ENCODE peak calls at places on chromosome 3, in seven cellular contexts. T is IMR-90, F is neuronal stem cell, Z is mesendoderm, B is H9, K is trophoblast cell, Q is H1. O is an unnamed sample.

GRCh38 chr3:52245322-52246263 is at the start of gene PPM1M:
- DNase-seq in T (peak), F (peak), Z (peak), B (peak), K (peak), Q (no peak), O (peak)

GRCh38 chr3:154956815-154957214 is 123.3 kb upstream of the MME start:
- DNase-seq in T (no peak), F (no peak), Z (no peak), B (no peak), K (no peak), Q (no peak), O (no peak)

GRCh38 chr3:174439621-174440349 is 419.3 kb upstream of the NAALADL2 start:
- DNase-seq in T (peak), F (no peak), Z (peak), B (no peak), K (peak), Q (no peak), O (peak)

GRCh38 chr3:49124991-49125670 is 4.5 kb upstream of the USP19 start:
- DNase-seq in T (peak), F (no peak), Z (peak), B (no peak), K (no peak), Q (no peak), O (no peak)

GRCh38 chr3:156741935-156742334 is 67.5 kb downstream of the TIPARP start:
- DNase-seq in T (no peak), F (no peak), Z (no peak), B (no peak), K (no peak), Q (no peak), O (no peak)

GRCh38 chr3:8482960-8483665 is 18.5 kb upstream of the LMCD1 start:
- DNase-seq in T (peak), F (no peak), Z (no peak), B (no peak), K (peak), Q (no peak), O (peak)

GRCh38 chr3:114223146-114223545 is 14.2 kb downstream of the ZNF80 start:
- DNase-seq in T (no peak), F (no peak), Z (no peak), B (no peak), K (no peak), Q (no peak), O (no peak)

GRCh38 chr3:175386630-175387029 is 527.5 kb downstream of the NAALADL2 start:
- DNase-seq in T (peak), F (no peak), Z (peak), B (no peak), K (peak), Q (no peak), O (peak)

GRCh38 chr3:114442251-114442650 is 148.4 kb downstream of the TIGIT start:
- DNase-seq in T (peak), F (no peak), Z (no peak), B (no peak), K (peak), Q (no peak), O (peak)

GRCh38 chr3:25378912-25379311 is 49.2 kb upstream of the RARB start:
- DNase-seq in T (no peak), F (no peak), Z (no peak), B (no peak), K (no peak), Q (no peak), O (no peak)

GRCh38 chr3:129576514-129577345 is 29.7 kb downstream of the PLXND1 start:
- DNase-seq in T (no peak), F (no peak), Z (no peak), B (no peak), K (no peak), Q (no peak), O (peak)

GRCh38 chr3:187318819-187319616 is 27.5 kb upstream of the MASP1 start:
- DNase-seq in T (peak), F (peak), Z (peak), B (peak), K (peak), Q (no peak), O (peak)

GRCh38 chr3:37218206-37218605 is 43.8 kb upstream of the LRRFIP2 start:
- DNase-seq in T (no peak), F (no peak), Z (no peak), B (no peak), K (no peak), Q (no peak), O (no peak)

GRCh38 chr3:46955801-46956259 is 20.7 kb downstream of the CCDC12 start:
- DNase-seq in T (peak), F (no peak), Z (no peak), B (no peak), K (no peak), Q (no peak), O (peak)

GRCh38 chr3:113035387-113035982 is 44.7 kb downstream of the GTPBP8 start:
- DNase-seq in T (peak), F (peak), Z (peak), B (peak), K (peak), Q (no peak), O (peak)

DNA sequence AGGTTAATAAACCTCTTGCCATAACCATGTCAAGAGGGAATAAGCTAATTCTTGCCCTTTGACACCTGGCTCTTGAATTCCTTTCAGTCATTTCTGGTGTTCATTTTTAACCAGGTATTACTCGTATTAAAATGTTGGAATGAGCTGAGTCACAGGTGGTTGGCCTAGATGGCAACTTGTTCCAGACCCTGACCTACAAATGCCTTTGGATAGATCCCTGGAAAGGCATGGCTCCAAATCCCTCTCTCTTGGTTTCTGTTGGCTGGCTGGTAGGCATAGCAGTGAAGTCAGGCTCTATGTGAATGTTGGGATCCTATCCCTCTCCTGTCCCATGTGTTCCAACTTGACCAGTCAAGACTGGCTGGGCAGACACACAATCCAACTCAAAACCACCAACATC is 277.1 kb upstream of the PROK2 start:
- DNase-seq in T (no peak), F (no peak), Z (no peak), B (no peak), K (no peak), Q (no peak), O (no peak)
- H3K18ac ChIP-seq in T (no peak), F (no peak), Z (no peak), B (no peak), K (no peak), Q (no peak), O (no peak)

GRCh38 chr3:123149525-123149924 is 52.2 kb upstream of the SEC22A start:
- DNase-seq in T (no peak), F (no peak), Z (no peak), B (no peak), K (no peak), Q (no peak), O (no peak)

GRCh38 chr3:123150449-123150954 is 51.2 kb upstream of the SEC22A start:
- DNase-seq in T (no peak), F (no peak), Z (peak), B (peak), K (no peak), Q (no peak), O (no peak)

GRCh38 chr3:123148772-123149171 is 53.0 kb upstream of the SEC22A start:
- DNase-seq in T (no peak), F (no peak), Z (no peak), B (no peak), K (no peak), Q (no peak), O (no peak)

GRCh38 chr3:123151251-123151705 is 50.5 kb upstream of the SEC22A start:
- DNase-seq in T (no peak), F (no peak), Z (no peak), B (peak), K (no peak), Q (no peak), O (no peak)

GRCh38 chr3:123147754-123148535 is 53.8 kb upstream of the SEC22A start:
- DNase-seq in T (no peak), F (no peak), Z (no peak), B (no peak), K (no peak), Q (no peak), O (no peak)
- H3K4ac ChIP-seq in T (no peak), F (no peak), Z (no peak), B (no peak), K (no peak), Q (no peak), O (no peak)

GRCh38 chr3:143851331-143852017 is 3.2 kb upstream of the SLC9A9 start:
- DNase-seq in T (no peak), F (no peak), Z (peak), B (no peak), K (no peak), Q (no peak), O (no peak)
- H3K27ac ChIP-seq in T (no peak), F (no peak), Z (no peak), B (no peak), K (no peak), Q (no peak), O (no peak)

DNA sequence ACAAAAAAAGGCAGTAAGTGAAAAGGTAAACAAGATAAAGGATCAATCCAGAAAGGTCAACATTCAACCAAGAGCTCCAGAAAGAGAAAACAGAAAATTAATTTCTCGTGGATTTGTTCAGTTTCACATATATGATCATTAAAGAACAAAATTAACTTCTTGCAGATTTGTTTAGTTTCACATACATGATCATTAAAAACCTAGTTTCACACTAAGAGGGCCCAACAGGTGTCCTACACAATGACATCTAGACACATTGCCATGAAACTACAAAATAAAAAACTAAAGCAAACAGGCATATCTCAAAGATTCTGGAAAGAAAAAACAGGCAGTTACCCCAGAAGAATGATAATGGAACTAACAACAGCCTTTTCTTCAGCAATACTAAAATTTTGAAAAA is 22.1 kb downstream of the PHC3 start:
- DNase-seq in T (no peak), F (no peak), Z (no peak), B (no peak), K (no peak), Q (no peak), O (no peak)
- H3K18ac ChIP-seq in T (no peak), F (no peak), Z (no peak), B (no peak), K (no peak), Q (no peak), O (no peak)

GRCh38 chr3:192575879-192576506 is 151.3 kb downstream of the FGF12 start:
- DNase-seq in T (no peak), F (no peak), Z (no peak), B (no peak), K (no peak), Q (no peak), O (no peak)
- H3K4ac ChIP-seq in T (no peak), F (no peak), Z (no peak), B (no peak), K (no peak), Q (no peak), O (no peak)

GRCh38 chr3:150237490-150237889 is 170.6 kb upstream of the TSC22D2 start:
- DNase-seq in T (peak), F (no peak), Z (no peak), B (no peak), K (no peak), Q (no peak), O (peak)

GRCh38 chr3:150240891-150241290 is 167.2 kb upstream of the TSC22D2 start:
- DNase-seq in T (no peak), F (no peak), Z (peak), B (no peak), K (no peak), Q (no peak), O (no peak)

GRCh38 chr3:150239764-150240163 is 168.3 kb upstream of the TSC22D2 start:
- DNase-seq in T (no peak), F (no peak), Z (no peak), B (no peak), K (no peak), Q (no peak), O (no peak)

GRCh38 chr3:150238043-150238802 is 169.9 kb upstream of the TSC22D2 start:
- DNase-seq in T (no peak), F (no peak), Z (no peak), B (no peak), K (no peak), Q (no peak), O (no peak)

DNA sequence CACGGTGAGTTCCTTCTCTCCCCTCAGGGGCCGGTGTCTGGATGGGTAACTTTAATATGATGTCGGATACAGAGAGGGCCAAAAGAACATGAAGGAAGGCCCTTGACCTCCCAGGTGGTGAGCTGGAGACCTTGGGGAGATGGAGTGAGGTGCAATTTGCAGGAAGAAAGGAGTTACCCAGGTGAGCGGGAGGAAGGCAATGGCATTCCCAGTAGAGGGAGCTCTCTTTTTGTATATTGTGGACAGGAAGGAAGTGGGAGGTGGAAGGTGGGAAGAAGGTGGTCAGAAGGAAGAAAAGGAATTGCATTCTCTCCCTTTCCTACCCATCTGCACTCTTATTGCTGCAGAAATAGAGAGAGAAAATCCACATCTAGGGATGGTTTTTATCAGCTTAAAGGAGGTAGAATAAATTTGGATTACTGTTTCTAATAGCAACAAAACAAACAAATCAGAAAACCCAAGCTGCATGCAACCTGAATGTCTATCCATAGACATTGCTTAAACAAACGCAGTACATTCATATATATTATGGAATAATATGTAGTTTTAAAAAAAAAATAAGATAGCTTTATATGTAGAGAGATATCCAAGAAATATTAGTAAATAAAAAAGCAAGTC is 169.0 kb upstream of the TSC22D2 start:
- DNase-seq in T (no peak), F (no peak), Z (peak), B (peak), K (peak), Q (peak), O (no peak)
- H3K27ac ChIP-seq in T (no peak), F (no peak), Z (no peak), B (no peak), K (no peak), Q (no peak), O (no peak)

DNA sequence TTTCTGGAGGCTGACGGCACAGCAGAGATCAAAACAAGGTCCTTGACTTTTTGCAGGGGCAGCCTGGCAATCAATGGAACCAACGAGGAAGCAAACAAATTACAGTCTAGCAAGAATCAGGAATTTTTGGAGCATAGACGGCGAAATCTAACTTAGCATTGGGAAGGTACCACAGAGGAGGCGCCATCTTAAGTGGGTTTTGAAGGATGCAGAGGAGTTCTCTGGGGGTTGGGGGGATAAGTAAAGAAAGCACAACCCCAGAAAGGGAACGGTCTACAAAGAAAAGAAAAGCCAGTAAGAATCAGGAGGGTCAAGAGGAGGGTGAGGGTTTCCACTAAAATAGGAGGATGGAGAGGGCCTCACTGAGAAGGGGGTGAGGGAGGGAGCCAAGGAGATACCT is 25.0 kb upstream of the IQSEC1 start:
- DNase-seq in T (no peak), F (no peak), Z (no peak), B (no peak), K (no peak), Q (no peak), O (no peak)
- H3K18ac ChIP-seq in T (no peak), F (no peak), Z (no peak), B (no peak), K (no peak), Q (no peak), O (no peak)

DNA sequence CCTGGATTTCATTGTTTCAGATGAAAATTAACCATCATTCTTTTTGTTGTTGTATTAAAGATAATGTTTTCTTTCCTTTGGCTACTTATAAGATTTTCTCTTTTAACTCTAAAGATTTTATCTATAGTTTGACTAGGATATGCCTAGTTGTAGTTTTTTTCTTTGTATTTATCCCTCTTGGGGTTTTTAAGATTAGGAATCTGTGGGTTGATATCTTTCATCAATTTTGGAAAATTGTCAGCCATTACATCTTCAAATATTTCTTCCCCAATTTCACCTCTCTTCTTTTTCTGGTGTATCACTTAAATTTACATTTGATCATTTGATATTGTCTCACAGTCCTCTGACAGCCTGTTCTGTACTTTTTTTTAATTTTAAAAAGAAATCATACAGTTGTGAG is 32.5 kb upstream of the LIMD1 start:
- DNase-seq in T (no peak), F (no peak), Z (no peak), B (no peak), K (no peak), Q (no peak), O (no peak)
- H3K4ac ChIP-seq in T (no peak), F (no peak), Z (no peak), B (no peak), K (no peak), Q (no peak), O (no peak)

DNA sequence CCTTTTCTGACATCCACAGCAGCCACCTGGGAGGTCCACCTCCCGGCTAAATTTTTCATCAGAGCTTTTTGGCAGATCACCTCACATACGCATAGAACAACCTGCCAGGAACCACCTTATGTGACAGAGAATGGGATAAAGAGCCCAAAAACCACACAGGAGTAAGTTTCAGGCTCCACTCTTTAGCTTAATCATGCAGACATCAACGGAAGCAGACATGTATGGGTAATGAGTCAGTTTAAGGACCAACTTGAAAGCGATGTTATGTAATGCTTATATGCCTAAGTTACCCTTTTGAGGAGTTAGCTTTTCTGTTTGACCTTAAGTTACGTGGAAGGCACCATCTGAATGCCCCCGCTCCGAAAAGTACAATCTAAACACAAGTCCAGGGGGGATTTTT is 183.3 kb upstream of the BHLHE40 start:
- DNase-seq in T (no peak), F (no peak), Z (no peak), B (no peak), K (no peak), Q (no peak), O (no peak)
- H3K27ac ChIP-seq in T (no peak), F (no peak), Z (no peak), B (no peak), K (no peak), Q (no peak), O (no peak)

DNA sequence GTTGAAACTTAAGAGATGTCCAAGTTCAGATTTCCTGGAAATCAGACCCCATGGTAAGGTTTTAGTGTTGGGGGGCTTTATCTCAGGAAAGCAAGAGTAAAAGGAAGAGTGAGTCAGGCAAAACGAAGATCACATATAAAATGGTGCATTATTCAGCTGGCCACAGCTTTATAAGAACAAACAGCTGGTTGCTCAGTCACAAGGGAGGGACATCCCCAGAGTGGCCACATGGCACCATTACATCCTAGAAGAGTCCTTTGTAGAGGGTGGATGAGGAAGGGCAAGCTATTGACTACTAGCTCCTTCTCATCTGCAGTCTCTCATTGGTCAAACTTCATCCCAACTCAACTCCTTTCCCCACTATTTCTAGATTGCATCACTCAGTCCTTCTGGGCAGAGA is 68.3 kb upstream of the COL8A1 start:
- DNase-seq in T (no peak), F (no peak), Z (no peak), B (no peak), K (no peak), Q (no peak), O (no peak)
- H3K18ac ChIP-seq in T (no peak), F (no peak), Z (no peak), B (no peak), K (no peak), Q (no peak), O (no peak)